ENCODE peak calls at places on chromosomes 4 and X, in four cellular contexts. One of them, this sample, is unnamed.

GRCh38 chrX:67544871-67545771 is 1.3 kb downstream of the AR start:
- DNase-seq in HCT116: no peak
- DNase-seq in CD8-positive, alpha-beta T cell: no peak
- DNase-seq in CD4-positive, CD25-positive, alpha-beta regulatory T cell: no peak
- DNase-seq in this sample: no peak

GRCh38 chr4:98481167-98481566 is 177.2 kb downstream of the TSPAN5 start:
- DNase-seq in HCT116: no peak
- DNase-seq in CD8-positive, alpha-beta T cell: no peak
- DNase-seq in CD4-positive, CD25-positive, alpha-beta regulatory T cell: no peak
- DNase-seq in this sample: no peak

GRCh38 chr4:85092536-85092935 is 126.0 kb upstream of the WDFY3 start:
- DNase-seq in HCT116: no peak
- DNase-seq in CD8-positive, alpha-beta T cell: no peak
- DNase-seq in CD4-positive, CD25-positive, alpha-beta regulatory T cell: no peak
- DNase-seq in this sample: no peak

GRCh38 chrX:30795981-30796958 is 92.8 kb downstream of the TAB3 start:
- DNase-seq in HCT116: no peak
- DNase-seq in CD8-positive, alpha-beta T cell: no peak
- DNase-seq in CD4-positive, CD25-positive, alpha-beta regulatory T cell: no peak
- DNase-seq in this sample: no peak

GRCh38 chr4:144962300-144962699 is 135.7 kb downstream of the ANAPC10 start:
- DNase-seq in HCT116: no peak
- DNase-seq in CD8-positive, alpha-beta T cell: no peak
- DNase-seq in CD4-positive, CD25-positive, alpha-beta regulatory T cell: no peak
- DNase-seq in this sample: no peak

GRCh38 chr4:27217261-27217769 is 356.7 kb downstream of the STIM2 start:
- DNase-seq in HCT116: no peak
- DNase-seq in CD8-positive, alpha-beta T cell: no peak
- DNase-seq in CD4-positive, CD25-positive, alpha-beta regulatory T cell: no peak
- DNase-seq in this sample: no peak

GRCh38 chr4:120830204-120830603 is 92.3 kb downstream of the PRDM5 start:
- DNase-seq in HCT116: no peak
- DNase-seq in CD8-positive, alpha-beta T cell: no peak
- DNase-seq in CD4-positive, CD25-positive, alpha-beta regulatory T cell: no peak
- DNase-seq in this sample: no peak

GRCh38 chr4:3371038-3371437 is 70.7 kb upstream of the HGFAC start:
- DNase-seq in HCT116: no peak
- DNase-seq in CD8-positive, alpha-beta T cell: no peak
- DNase-seq in CD4-positive, CD25-positive, alpha-beta regulatory T cell: no peak
- DNase-seq in this sample: no peak

GRCh38 chr4:70721747-70722146 is at the start of gene RUFY3:
- DNase-seq in HCT116: no peak
- DNase-seq in CD8-positive, alpha-beta T cell: no peak
- DNase-seq in CD4-positive, CD25-positive, alpha-beta regulatory T cell: no peak
- DNase-seq in this sample: no peak

GRCh38 chr4:77084019-77084604 is 8.3 kb upstream of the CCNI start:
- DNase-seq in HCT116: no peak
- DNase-seq in CD8-positive, alpha-beta T cell: no peak
- DNase-seq in CD4-positive, CD25-positive, alpha-beta regulatory T cell: no peak
- DNase-seq in this sample: no peak

GRCh38 chrX:45727761-45728160 is 527.1 kb upstream of the DIPK2B start:
- DNase-seq in HCT116: no peak
- DNase-seq in CD8-positive, alpha-beta T cell: no peak
- DNase-seq in CD4-positive, CD25-positive, alpha-beta regulatory T cell: no peak
- DNase-seq in this sample: no peak

GRCh38 chr4:62460329-62460728 is 1260.2 kb downstream of the ADGRL3 start:
- DNase-seq in HCT116: no peak
- DNase-seq in CD8-positive, alpha-beta T cell: no peak
- DNase-seq in CD4-positive, CD25-positive, alpha-beta regulatory T cell: no peak
- DNase-seq in this sample: peak; percentile 38

GRCh38 chrX:133402042-133402453 is 13.2 kb downstream of the GPC4 start:
- DNase-seq in HCT116: no peak
- DNase-seq in CD8-positive, alpha-beta T cell: no peak
- DNase-seq in CD4-positive, CD25-positive, alpha-beta regulatory T cell: no peak
- DNase-seq in this sample: peak; percentile 50

GRCh38 chr4:168574581-168575295 is 77.9 kb downstream of the PALLD start:
- DNase-seq in HCT116: peak; percentile 95
- DNase-seq in CD8-positive, alpha-beta T cell: no peak
- DNase-seq in CD4-positive, CD25-positive, alpha-beta regulatory T cell: no peak
- DNase-seq in this sample: no peak

GRCh38 chrX:75547783-75548182 is 24.9 kb upstream of the ZDHHC15 start:
- DNase-seq in HCT116: no peak
- DNase-seq in CD8-positive, alpha-beta T cell: no peak
- DNase-seq in CD4-positive, CD25-positive, alpha-beta regulatory T cell: no peak
- DNase-seq in this sample: no peak

GRCh38 chr4:69753666-69754065 is 6.8 kb downstream of the SULT1B1 start:
- DNase-seq in HCT116: no peak
- DNase-seq in CD8-positive, alpha-beta T cell: no peak
- DNase-seq in CD4-positive, CD25-positive, alpha-beta regulatory T cell: no peak
- DNase-seq in this sample: no peak

GRCh38 chr4:184189966-184190365 is 27.7 kb downstream of the ENPP6 start:
- DNase-seq in HCT116: no peak
- DNase-seq in CD8-positive, alpha-beta T cell: no peak
- DNase-seq in CD4-positive, CD25-positive, alpha-beta regulatory T cell: no peak
- DNase-seq in this sample: no peak

GRCh38 chrX:153984351-153985178 is 12.0 kb downstream of the TMEM187 start:
- DNase-seq in HCT116: no peak
- DNase-seq in CD8-positive, alpha-beta T cell: no peak
- DNase-seq in CD4-positive, CD25-positive, alpha-beta regulatory T cell: no peak
- DNase-seq in this sample: no peak

GRCh38 chr4:37524267-37524666 is 161.9 kb downstream of the RELL1 start:
- DNase-seq in HCT116: no peak
- DNase-seq in CD8-positive, alpha-beta T cell: no peak
- DNase-seq in CD4-positive, CD25-positive, alpha-beta regulatory T cell: no peak
- DNase-seq in this sample: no peak

GRCh38 chrX:117990438-117990837 is 126.2 kb downstream of the KLHL13 start:
- DNase-seq in HCT116: no peak
- DNase-seq in CD8-positive, alpha-beta T cell: no peak
- DNase-seq in CD4-positive, CD25-positive, alpha-beta regulatory T cell: no peak
- DNase-seq in this sample: peak; percentile 19

GRCh38 chr4:101961144-101961543 is 170.6 kb downstream of the BANK1 start:
- DNase-seq in HCT116: peak; percentile 18
- DNase-seq in CD8-positive, alpha-beta T cell: no peak
- DNase-seq in CD4-positive, CD25-positive, alpha-beta regulatory T cell: no peak
- DNase-seq in this sample: no peak

GRCh38 chrX:112536544-112536943 is 143.2 kb downstream of the LHFPL1 start:
- DNase-seq in HCT116: no peak
- DNase-seq in CD8-positive, alpha-beta T cell: no peak
- DNase-seq in CD4-positive, CD25-positive, alpha-beta regulatory T cell: no peak
- DNase-seq in this sample: no peak

GRCh38 chr4:74284074-74284473 is 24.2 kb upstream of the EPGN start:
- DNase-seq in HCT116: peak; percentile 22
- DNase-seq in CD8-positive, alpha-beta T cell: no peak
- DNase-seq in CD4-positive, CD25-positive, alpha-beta regulatory T cell: no peak
- DNase-seq in this sample: peak; percentile 42

GRCh38 chr4:85147481-85148076 is 181.1 kb upstream of the WDFY3 start:
- DNase-seq in HCT116: peak; percentile 69
- DNase-seq in CD8-positive, alpha-beta T cell: no peak
- DNase-seq in CD4-positive, CD25-positive, alpha-beta regulatory T cell: no peak
- DNase-seq in this sample: peak; percentile 28

GRCh38 chrX:115622534-115622933 is 61.6 kb downstream of the PLS3 start:
- DNase-seq in HCT116: no peak
- DNase-seq in CD8-positive, alpha-beta T cell: no peak
- DNase-seq in CD4-positive, CD25-positive, alpha-beta regulatory T cell: no peak
- DNase-seq in this sample: no peak

GRCh38 chr4:82145850-82146249 is 227.9 kb downstream of the HNRNPD start:
- DNase-seq in HCT116: no peak
- DNase-seq in CD8-positive, alpha-beta T cell: no peak
- DNase-seq in CD4-positive, CD25-positive, alpha-beta regulatory T cell: no peak
- DNase-seq in this sample: no peak

GRCh38 chrX:9374537-9374936 is 90.3 kb upstream of the TBL1X start:
- DNase-seq in HCT116: no peak
- DNase-seq in CD8-positive, alpha-beta T cell: no peak
- DNase-seq in CD4-positive, CD25-positive, alpha-beta regulatory T cell: no peak
- DNase-seq in this sample: no peak

GRCh38 chrX:152926279-152926678 is 28.4 kb downstream of the ZNF185 start:
- DNase-seq in HCT116: peak; percentile 64
- DNase-seq in CD8-positive, alpha-beta T cell: peak; percentile 21
- DNase-seq in CD4-positive, CD25-positive, alpha-beta regulatory T cell: peak; percentile 21
- DNase-seq in this sample: peak; percentile 37

GRCh38 chr4:104015680-104016079 is 295.9 kb upstream of the TACR3 start:
- DNase-seq in HCT116: peak; percentile 28
- DNase-seq in CD8-positive, alpha-beta T cell: no peak
- DNase-seq in CD4-positive, CD25-positive, alpha-beta regulatory T cell: no peak
- DNase-seq in this sample: no peak

GRCh38 chrX:24996096-24996709 is 19.6 kb downstream of the ARX start:
- DNase-seq in HCT116: no peak
- DNase-seq in CD8-positive, alpha-beta T cell: no peak
- DNase-seq in CD4-positive, CD25-positive, alpha-beta regulatory T cell: no peak
- DNase-seq in this sample: no peak

GRCh38 chr4:176191974-176192373 is 3.4 kb downstream of the SPATA4 start:
- DNase-seq in HCT116: no peak
- DNase-seq in CD8-positive, alpha-beta T cell: no peak
- DNase-seq in CD4-positive, CD25-positive, alpha-beta regulatory T cell: no peak
- DNase-seq in this sample: no peak

GRCh38 chrX:119541188-119541587 is 24.0 kb downstream of the STEEP1 start:
- DNase-seq in HCT116: no peak
- DNase-seq in CD8-positive, alpha-beta T cell: no peak
- DNase-seq in CD4-positive, CD25-positive, alpha-beta regulatory T cell: no peak
- DNase-seq in this sample: peak; percentile 48

DNA sequence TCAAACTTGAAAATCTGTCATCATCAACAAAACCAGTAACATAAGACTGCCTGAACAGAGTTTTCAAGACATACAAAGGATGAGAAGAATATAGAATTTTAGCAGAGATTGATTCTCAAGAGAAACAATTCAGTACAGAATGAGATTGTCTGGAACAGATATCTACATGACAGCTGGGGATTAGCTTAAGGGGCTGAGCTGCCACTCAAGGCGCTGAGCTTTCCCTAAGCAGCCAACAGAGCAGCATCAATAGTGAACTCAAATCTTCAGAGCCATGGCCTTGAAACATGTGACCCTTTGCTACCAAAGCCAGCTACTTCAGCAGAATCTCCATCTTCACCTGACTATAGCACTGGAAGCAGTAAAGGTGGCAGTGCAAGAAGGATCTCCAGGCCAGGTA is 24.3 kb upstream of the PCDH10 start:
- DNase-seq in HCT116: no peak
- DNase-seq in CD8-positive, alpha-beta T cell: no peak
- DNase-seq in CD4-positive, CD25-positive, alpha-beta regulatory T cell: no peak
- DNase-seq in this sample: no peak
- H3K36me3 ChIP-seq in HCT116: no peaks in the 10 kb centered on the region
- H3K36me3 ChIP-seq in CD8-positive, alpha-beta T cell: no peaks in the 10 kb centered on the region
- H3K36me3 ChIP-seq in CD4-positive, CD25-positive, alpha-beta regulatory T cell: no peaks in the 10 kb centered on the region
- H3K36me3 ChIP-seq in this sample: no peaks in the 10 kb centered on the region

GRCh38 chr4:138290803-138291202 is 48.7 kb upstream of the SLC7A11 start:
- DNase-seq in HCT116: no peak
- DNase-seq in CD8-positive, alpha-beta T cell: no peak
- DNase-seq in CD4-positive, CD25-positive, alpha-beta regulatory T cell: no peak
- DNase-seq in this sample: no peak

GRCh38 chr4:138291431-138291830 is 49.3 kb upstream of the SLC7A11 start:
- DNase-seq in HCT116: no peak
- DNase-seq in CD8-positive, alpha-beta T cell: no peak
- DNase-seq in CD4-positive, CD25-positive, alpha-beta regulatory T cell: no peak
- DNase-seq in this sample: no peak
- H3K36me3 ChIP-seq in HCT116: no peaks in the 10 kb centered on the region
- H3K36me3 ChIP-seq in CD8-positive, alpha-beta T cell: no peaks in the 10 kb centered on the region
- H3K36me3 ChIP-seq in CD4-positive, CD25-positive, alpha-beta regulatory T cell: no peaks in the 10 kb centered on the region
- H3K36me3 ChIP-seq in this sample: no peaks in the 10 kb centered on the region

GRCh38 chr4:1621996-1622637 is 62.0 kb downstream of the FAM53A start:
- DNase-seq in HCT116: no peak
- DNase-seq in CD8-positive, alpha-beta T cell: no peak
- DNase-seq in CD4-positive, CD25-positive, alpha-beta regulatory T cell: no peak
- DNase-seq in this sample: no peak

GRCh38 chr4:1623390-1623789 is 60.7 kb downstream of the FAM53A start:
- DNase-seq in HCT116: no peak
- DNase-seq in CD8-positive, alpha-beta T cell: no peak
- DNase-seq in CD4-positive, CD25-positive, alpha-beta regulatory T cell: no peak
- DNase-seq in this sample: no peak

GRCh38 chr4:1623821-1624518 is 60.1 kb downstream of the FAM53A start:
- DNase-seq in HCT116: no peak
- DNase-seq in CD8-positive, alpha-beta T cell: no peak
- DNase-seq in CD4-positive, CD25-positive, alpha-beta regulatory T cell: no peak
- DNase-seq in this sample: no peak

GRCh38 chr4:1621526-1621925 is 62.6 kb downstream of the FAM53A start:
- DNase-seq in HCT116: no peak
- DNase-seq in CD8-positive, alpha-beta T cell: no peak
- DNase-seq in CD4-positive, CD25-positive, alpha-beta regulatory T cell: no peak
- DNase-seq in this sample: no peak

GRCh38 chr4:1622956-1623355 is 61.2 kb downstream of the FAM53A start:
- DNase-seq in HCT116: no peak
- DNase-seq in CD8-positive, alpha-beta T cell: no peak
- DNase-seq in CD4-positive, CD25-positive, alpha-beta regulatory T cell: no peak
- DNase-seq in this sample: no peak
- H3K36me3 ChIP-seq in HCT116: no peaks in the 10 kb centered on the region
- H3K36me3 ChIP-seq in CD8-positive, alpha-beta T cell: no peaks in the 10 kb centered on the region
- H3K36me3 ChIP-seq in CD4-positive, CD25-positive, alpha-beta regulatory T cell: no peaks in the 10 kb centered on the region
- H3K36me3 ChIP-seq in this sample: no peaks in the 10 kb centered on the region

DNA sequence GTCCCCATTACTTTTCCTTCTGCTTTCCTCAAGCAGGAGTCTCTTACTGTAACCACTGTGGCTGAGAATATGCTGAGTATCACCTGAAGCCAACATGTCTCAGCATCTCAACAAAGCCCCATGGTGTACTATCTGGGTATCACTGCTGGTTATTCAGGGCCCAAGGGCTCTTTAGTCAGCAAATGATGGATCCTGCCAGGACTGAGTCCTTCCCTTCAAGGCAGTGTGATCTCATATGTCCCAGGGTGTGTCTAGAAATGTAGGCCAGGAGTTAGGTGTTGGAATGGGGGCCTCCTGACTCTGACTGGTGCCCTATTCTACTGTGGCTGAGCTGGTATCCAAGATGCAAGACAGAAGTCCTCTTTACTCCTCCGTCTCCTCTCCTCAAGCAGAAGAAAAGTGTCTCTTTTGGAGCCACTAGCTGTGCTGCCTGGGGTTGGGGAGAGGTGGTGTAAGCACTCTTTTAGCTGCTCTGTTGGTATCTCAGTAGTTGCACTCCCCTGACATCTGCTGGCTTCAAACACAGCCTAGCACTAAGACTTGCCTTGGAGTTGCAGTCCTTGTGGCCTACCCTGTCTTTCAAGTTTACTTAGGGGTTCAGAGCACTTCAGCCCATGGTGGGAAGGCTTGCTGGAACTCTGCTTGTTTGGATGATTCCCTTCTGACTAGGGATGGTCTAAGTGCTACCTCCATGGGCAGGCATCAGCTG is 28.6 kb downstream of the OCIAD2 start:
- DNase-seq in HCT116: no peak
- DNase-seq in CD8-positive, alpha-beta T cell: no peak
- DNase-seq in CD4-positive, CD25-positive, alpha-beta regulatory T cell: no peak
- DNase-seq in this sample: no peak
- H3K36me3 ChIP-seq in HCT116: no peaks in the 10 kb centered on the region
- H3K36me3 ChIP-seq in CD8-positive, alpha-beta T cell: no peaks in the 10 kb centered on the region
- H3K36me3 ChIP-seq in CD4-positive, CD25-positive, alpha-beta regulatory T cell: no peaks in the 10 kb centered on the region
- H3K36me3 ChIP-seq in this sample: no peaks in the 10 kb centered on the region

GRCh38 chr4:94235825-94236224 is 28.2 kb downstream of the SMARCAD1 start:
- DNase-seq in HCT116: no peak
- DNase-seq in CD8-positive, alpha-beta T cell: no peak
- DNase-seq in CD4-positive, CD25-positive, alpha-beta regulatory T cell: no peak
- DNase-seq in this sample: no peak

GRCh38 chr4:94226763-94227162 is 19.1 kb downstream of the SMARCAD1 start:
- DNase-seq in HCT116: no peak
- DNase-seq in CD8-positive, alpha-beta T cell: no peak
- DNase-seq in CD4-positive, CD25-positive, alpha-beta regulatory T cell: no peak
- DNase-seq in this sample: no peak

GRCh38 chr4:94228488-94229216 is 21.0 kb downstream of the SMARCAD1 start:
- DNase-seq in HCT116: no peak
- DNase-seq in CD8-positive, alpha-beta T cell: no peak
- DNase-seq in CD4-positive, CD25-positive, alpha-beta regulatory T cell: no peak
- DNase-seq in this sample: no peak

GRCh38 chr4:94237271-94237670 is 29.6 kb downstream of the SMARCAD1 start:
- DNase-seq in HCT116: no peak
- DNase-seq in CD8-positive, alpha-beta T cell: no peak
- DNase-seq in CD4-positive, CD25-positive, alpha-beta regulatory T cell: no peak
- DNase-seq in this sample: no peak

GRCh38 chr4:94232519-94232918 is 24.9 kb downstream of the SMARCAD1 start:
- DNase-seq in HCT116: no peak
- DNase-seq in CD8-positive, alpha-beta T cell: no peak
- DNase-seq in CD4-positive, CD25-positive, alpha-beta regulatory T cell: no peak
- DNase-seq in this sample: no peak
- H3K36me3 ChIP-seq in HCT116: peaks cover 6% of the 10 kb centered on the region
- H3K36me3 ChIP-seq in CD8-positive, alpha-beta T cell: peaks cover 3% of the 10 kb centered on the region
- H3K36me3 ChIP-seq in CD4-positive, CD25-positive, alpha-beta regulatory T cell: peaks cover 24% of the 10 kb centered on the region
- H3K36me3 ChIP-seq in this sample: no peaks in the 10 kb centered on the region

This sample was measured in kidney epithelial cell.